ENCODE peak calls at places on chromosomes 13 and 19, in four cellular contexts. One of them, this sample, is unnamed. For H3K9me3, the result is how much of the 10 kb centered on the place peaks cover.

GRCh38 chr19:23957660-23958281 is 43.1 kb downstream of the ZNF726 start:
- DNase-seq in CD8-positive, alpha-beta T cell: no peak
- DNase-seq in IMR-90: peak
- DNase-seq in transverse colon: peak
- DNase-seq in this sample: no peak

GRCh38 chr19:10219678-10220077 is 11.5 kb downstream of the S1PR2 start:
- DNase-seq in CD8-positive, alpha-beta T cell: peak
- DNase-seq in IMR-90: peak
- DNase-seq in transverse colon: no peak
- DNase-seq in this sample: peak

GRCh38 chr13:98577823-98578285 is 947 bp upstream of the STK24 start:
- DNase-seq in CD8-positive, alpha-beta T cell: no peak
- DNase-seq in IMR-90: no peak
- DNase-seq in transverse colon: no peak
- DNase-seq in this sample: no peak

GRCh38 chr13:79212064-79212619 is 193.9 kb downstream of the RBM26 start:
- DNase-seq in CD8-positive, alpha-beta T cell: no peak
- DNase-seq in IMR-90: no peak
- DNase-seq in transverse colon: no peak
- DNase-seq in this sample: no peak

GRCh38 chr13:22848539-22849052 is 332.2 kb upstream of the SGCG start:
- DNase-seq in CD8-positive, alpha-beta T cell: no peak
- DNase-seq in IMR-90: no peak
- DNase-seq in transverse colon: no peak
- DNase-seq in this sample: no peak

GRCh38 chr13:96998071-96998470 is 3.8 kb upstream of the OXGR1 start:
- DNase-seq in CD8-positive, alpha-beta T cell: no peak
- DNase-seq in IMR-90: no peak
- DNase-seq in transverse colon: no peak
- DNase-seq in this sample: no peak

GRCh38 chr13:42384265-42384664 is 112.3 kb downstream of the AKAP11 start:
- DNase-seq in CD8-positive, alpha-beta T cell: no peak
- DNase-seq in IMR-90: no peak
- DNase-seq in transverse colon: no peak
- DNase-seq in this sample: no peak

GRCh38 chr19:52171321-52172169 is at the start of gene ZNF836:
- DNase-seq in CD8-positive, alpha-beta T cell: peak
- DNase-seq in IMR-90: peak
- DNase-seq in transverse colon: peak
- DNase-seq in this sample: peak

GRCh38 chr13:52713894-52714293 is 25.7 kb downstream of the CNMD start:
- DNase-seq in CD8-positive, alpha-beta T cell: no peak
- DNase-seq in IMR-90: no peak
- DNase-seq in transverse colon: peak
- DNase-seq in this sample: no peak

GRCh38 chr13:38348890-38349289 is 761 bp upstream of the UFM1 start:
- DNase-seq in CD8-positive, alpha-beta T cell: peak
- DNase-seq in IMR-90: peak
- DNase-seq in transverse colon: peak
- DNase-seq in this sample: peak

GRCh38 chr19:48798937-48799336 is 11.9 kb downstream of the BCAT2 start:
- DNase-seq in CD8-positive, alpha-beta T cell: no peak
- DNase-seq in IMR-90: peak
- DNase-seq in transverse colon: no peak
- DNase-seq in this sample: no peak

GRCh38 chr13:25632166-25632888 is 260.6 kb downstream of the ATP8A2 start:
- DNase-seq in CD8-positive, alpha-beta T cell: no peak
- DNase-seq in IMR-90: no peak
- DNase-seq in transverse colon: no peak
- DNase-seq in this sample: no peak

GRCh38 chr13:35499131-35500051 is 22.9 kb upstream of the MAB21L1 start:
- DNase-seq in CD8-positive, alpha-beta T cell: no peak
- DNase-seq in IMR-90: no peak
- DNase-seq in transverse colon: no peak
- DNase-seq in this sample: no peak

GRCh38 chr19:21210037-21210621 is 68.3 kb downstream of the ZNF431 start:
- DNase-seq in CD8-positive, alpha-beta T cell: no peak
- DNase-seq in IMR-90: no peak
- DNase-seq in transverse colon: no peak
- DNase-seq in this sample: no peak

GRCh38 chr19:45322744-45323281 is at the start of gene CKM:
- DNase-seq in CD8-positive, alpha-beta T cell: no peak
- DNase-seq in IMR-90: no peak
- DNase-seq in transverse colon: no peak
- DNase-seq in this sample: no peak

GRCh38 chr19:51311388-51312257 is at the start of gene IGLON5:
- DNase-seq in CD8-positive, alpha-beta T cell: no peak
- DNase-seq in IMR-90: no peak
- DNase-seq in transverse colon: no peak
- DNase-seq in this sample: no peak

GRCh38 chr13:25422153-25422552 is 50.4 kb downstream of the ATP8A2 start:
- DNase-seq in CD8-positive, alpha-beta T cell: no peak
- DNase-seq in IMR-90: no peak
- DNase-seq in transverse colon: no peak
- DNase-seq in this sample: no peak

GRCh38 chr19:1837625-1838105 is 10.6 kb downstream of the REXO1 start:
- DNase-seq in CD8-positive, alpha-beta T cell: peak
- DNase-seq in IMR-90: no peak
- DNase-seq in transverse colon: peak
- DNase-seq in this sample: peak

GRCh38 chr13:23707674-23708073 is 137.5 kb downstream of the TNFRSF19 start:
- DNase-seq in CD8-positive, alpha-beta T cell: no peak
- DNase-seq in IMR-90: peak
- DNase-seq in transverse colon: no peak
- DNase-seq in this sample: peak

GRCh38 chr13:34416833-34417425 is 525.1 kb upstream of the NBEA start:
- DNase-seq in CD8-positive, alpha-beta T cell: no peak
- DNase-seq in IMR-90: peak
- DNase-seq in transverse colon: peak
- DNase-seq in this sample: no peak

GRCh38 chr19:5017235-5017634 is 48.3 kb downstream of the KDM4B start:
- DNase-seq in CD8-positive, alpha-beta T cell: no peak
- DNase-seq in IMR-90: no peak
- DNase-seq in transverse colon: no peak
- DNase-seq in this sample: no peak

GRCh38 chr13:93687261-93687660 is 460.7 kb downstream of the GPC6 start:
- DNase-seq in CD8-positive, alpha-beta T cell: no peak
- DNase-seq in IMR-90: peak
- DNase-seq in transverse colon: no peak
- DNase-seq in this sample: no peak

GRCh38 chr13:26228080-26228479 is 6.0 kb upstream of the RNF6 start:
- DNase-seq in CD8-positive, alpha-beta T cell: no peak
- DNase-seq in IMR-90: no peak
- DNase-seq in transverse colon: no peak
- DNase-seq in this sample: no peak

GRCh38 chr19:5805465-5806132 is 732 bp downstream of the NRTN start:
- DNase-seq in CD8-positive, alpha-beta T cell: peak
- DNase-seq in IMR-90: peak
- DNase-seq in transverse colon: peak
- DNase-seq in this sample: peak

GRCh38 chr13:109738298-109738746 is 48.1 kb downstream of the IRS2 start:
- DNase-seq in CD8-positive, alpha-beta T cell: no peak
- DNase-seq in IMR-90: no peak
- DNase-seq in transverse colon: no peak
- DNase-seq in this sample: no peak

GRCh38 chr13:40124648-40125045 is 469.2 kb downstream of the COG6 start:
- DNase-seq in CD8-positive, alpha-beta T cell: no peak
- DNase-seq in IMR-90: no peak
- DNase-seq in transverse colon: no peak
- DNase-seq in this sample: no peak

GRCh38 chr13:40132249-40132648 is 476.8 kb downstream of the COG6 start:
- DNase-seq in CD8-positive, alpha-beta T cell: no peak
- DNase-seq in IMR-90: no peak
- DNase-seq in transverse colon: no peak
- DNase-seq in this sample: no peak

GRCh38 chr13:66574606-66575005 is 655.5 kb downstream of the PCDH9 start:
- DNase-seq in CD8-positive, alpha-beta T cell: no peak
- DNase-seq in IMR-90: peak
- DNase-seq in transverse colon: no peak
- DNase-seq in this sample: no peak

GRCh38 chr19:45113628-45114027 is 20.6 kb downstream of the PPP1R37 start:
- DNase-seq in CD8-positive, alpha-beta T cell: no peak
- DNase-seq in IMR-90: no peak
- DNase-seq in transverse colon: peak
- DNase-seq in this sample: no peak

GRCh38 chr13:50228527-50228926 is 213.3 kb downstream of the KCNRG start:
- DNase-seq in CD8-positive, alpha-beta T cell: no peak
- DNase-seq in IMR-90: no peak
- DNase-seq in transverse colon: no peak
- DNase-seq in this sample: no peak

GRCh38 chr13:88429862-88430261 is 758.7 kb downstream of the SLITRK5 start:
- DNase-seq in CD8-positive, alpha-beta T cell: no peak
- DNase-seq in IMR-90: no peak
- DNase-seq in transverse colon: no peak
- DNase-seq in this sample: no peak

GRCh38 chr13:67134322-67135129 is 95.6 kb downstream of the PCDH9 start:
- DNase-seq in CD8-positive, alpha-beta T cell: no peak
- DNase-seq in IMR-90: peak
- DNase-seq in transverse colon: no peak
- DNase-seq in this sample: no peak

GRCh38 chr13:52906122-52906903 is 57.9 kb upstream of the PCDH8 start:
- DNase-seq in CD8-positive, alpha-beta T cell: no peak
- DNase-seq in IMR-90: no peak
- DNase-seq in transverse colon: no peak
- DNase-seq in this sample: no peak

GRCh38 chr13:71255633-71256032 is 611.4 kb downstream of the DACH1 start:
- DNase-seq in CD8-positive, alpha-beta T cell: no peak
- DNase-seq in IMR-90: no peak
- DNase-seq in transverse colon: no peak
- DNase-seq in this sample: no peak

GRCh38 chr19:17610384-17610783 is 54.9 kb downstream of the COLGALT1 start:
- DNase-seq in CD8-positive, alpha-beta T cell: no peak
- DNase-seq in IMR-90: peak
- DNase-seq in transverse colon: no peak
- DNase-seq in this sample: no peak

GRCh38 chr13:48775285-48775684 is 121.6 kb downstream of the CYSLTR2 start:
- DNase-seq in CD8-positive, alpha-beta T cell: no peak
- DNase-seq in IMR-90: peak
- DNase-seq in transverse colon: no peak
- DNase-seq in this sample: no peak

GRCh38 chr19:55297267-55297666 is 13.5 kb downstream of the BRSK1 start:
- DNase-seq in CD8-positive, alpha-beta T cell: no peak
- DNase-seq in IMR-90: no peak
- DNase-seq in transverse colon: no peak
- DNase-seq in this sample: no peak
- H3K27ac ChIP-seq in CD8-positive, alpha-beta T cell: no peak
- H3K27ac ChIP-seq in IMR-90: no peak
- H3K27ac ChIP-seq in transverse colon: no peak
- H3K27ac ChIP-seq in this sample: no peak

DNA sequence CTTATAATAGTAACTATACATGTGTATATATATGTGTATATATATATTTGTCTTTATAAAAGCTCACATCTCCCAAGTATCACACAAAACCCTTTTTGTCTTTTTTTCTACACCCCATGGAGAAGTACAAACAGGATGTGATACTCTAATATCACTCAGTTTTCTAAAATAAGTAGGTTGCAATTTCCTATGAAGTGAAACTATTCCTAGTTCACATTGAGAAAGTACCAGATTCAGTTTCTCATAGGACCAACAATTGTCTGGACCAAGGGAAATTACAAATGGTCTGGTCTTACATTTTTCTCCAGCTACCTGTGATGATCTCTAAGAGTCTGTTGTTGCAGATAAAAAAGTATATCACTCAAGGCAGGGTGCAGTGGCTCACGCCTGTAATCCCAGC is 17.9 kb upstream of the LILRB1 start:
- DNase-seq in CD8-positive, alpha-beta T cell: no peak
- DNase-seq in IMR-90: no peak
- DNase-seq in transverse colon: no peak
- DNase-seq in this sample: no peak
- H3K9me3 ChIP-seq in CD8-positive, alpha-beta T cell: under half
- H3K9me3 ChIP-seq in IMR-90: under half
- H3K9me3 ChIP-seq in transverse colon: under half
- H3K9me3 ChIP-seq in this sample: under half

GRCh38 chr19:31277516-31277915 is 71.7 kb downstream of the TSHZ3 start:
- DNase-seq in CD8-positive, alpha-beta T cell: no peak
- DNase-seq in IMR-90: no peak
- DNase-seq in transverse colon: no peak
- DNase-seq in this sample: no peak

GRCh38 chr19:31276831-31277230 is 72.4 kb downstream of the TSHZ3 start:
- DNase-seq in CD8-positive, alpha-beta T cell: no peak
- DNase-seq in IMR-90: no peak
- DNase-seq in transverse colon: no peak
- DNase-seq in this sample: no peak

GRCh38 chr19:31274266-31274963 is 74.8 kb downstream of the TSHZ3 start:
- DNase-seq in CD8-positive, alpha-beta T cell: no peak
- DNase-seq in IMR-90: no peak
- DNase-seq in transverse colon: no peak
- DNase-seq in this sample: no peak

GRCh38 chr19:31272707-31273106 is 76.5 kb downstream of the TSHZ3 start:
- DNase-seq in CD8-positive, alpha-beta T cell: no peak
- DNase-seq in IMR-90: no peak
- DNase-seq in transverse colon: no peak
- DNase-seq in this sample: no peak

DNA sequence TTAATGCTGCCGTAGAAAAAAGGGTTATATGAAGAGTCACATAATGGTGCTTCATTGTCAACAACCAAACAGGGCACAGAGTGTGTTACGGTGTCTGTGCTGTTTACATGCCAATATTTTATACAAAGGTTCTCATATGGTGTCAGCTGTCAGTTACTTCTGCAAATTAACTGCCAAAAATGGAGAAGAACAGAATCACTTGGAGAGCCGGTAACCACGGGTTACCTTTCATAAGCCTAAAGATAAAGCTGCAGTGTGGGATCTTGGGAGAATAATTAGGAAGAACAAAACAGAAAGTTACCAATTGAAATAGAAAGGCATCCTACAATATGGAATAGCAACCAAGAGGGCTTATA is 74.3 kb downstream of the TSHZ3 start:
- DNase-seq in CD8-positive, alpha-beta T cell: no peak
- DNase-seq in IMR-90: no peak
- DNase-seq in transverse colon: no peak
- DNase-seq in this sample: no peak
- H3K4me3 ChIP-seq in CD8-positive, alpha-beta T cell: no peak
- H3K4me3 ChIP-seq in IMR-90: no peak
- H3K4me3 ChIP-seq in transverse colon: no peak
- H3K4me3 ChIP-seq in this sample: no peak

DNA sequence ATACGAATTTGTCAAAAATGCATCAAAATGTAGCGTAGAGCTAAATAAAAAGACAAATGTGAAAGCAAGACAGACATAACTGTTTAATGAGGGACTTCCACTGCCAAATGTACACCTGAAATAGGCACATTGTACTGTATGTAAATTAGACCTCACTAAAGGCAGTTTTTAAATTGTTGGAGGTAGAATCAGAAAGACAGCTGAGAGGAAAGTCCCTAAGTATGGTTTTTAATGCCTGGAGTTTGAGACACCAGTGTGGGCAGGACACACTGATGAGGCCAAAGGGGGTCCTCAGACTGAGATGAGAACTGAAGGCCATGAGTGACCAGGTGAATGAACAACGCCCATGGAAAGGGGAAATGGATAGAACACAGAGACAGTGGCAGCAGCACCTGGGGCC is 22.9 kb downstream of the MED26 start:
- DNase-seq in CD8-positive, alpha-beta T cell: no peak
- DNase-seq in IMR-90: no peak
- DNase-seq in transverse colon: no peak
- DNase-seq in this sample: no peak
- H3K27ac ChIP-seq in CD8-positive, alpha-beta T cell: no peak
- H3K27ac ChIP-seq in IMR-90: no peak
- H3K27ac ChIP-seq in transverse colon: peak
- H3K27ac ChIP-seq in this sample: no peak

GRCh38 chr19:55471266-55471665 is 5.2 kb upstream of the ZNF628 start:
- DNase-seq in CD8-positive, alpha-beta T cell: no peak
- DNase-seq in IMR-90: no peak
- DNase-seq in transverse colon: no peak
- DNase-seq in this sample: no peak
- H3K9me3 ChIP-seq in CD8-positive, alpha-beta T cell: under half
- H3K9me3 ChIP-seq in IMR-90: under half
- H3K9me3 ChIP-seq in transverse colon: under half
- H3K9me3 ChIP-seq in this sample: under half